ENCODE peak calls at places on chromosomes 7 and 10, in seven cellular contexts. F is effector CD8-positive, alpha-beta T cell; I is effector CD4-positive, alpha-beta T cell; B is skeletal muscle cell; V is right cardiac atrium; J is dermis blood vessel endothelial cell; P is OCI-LY7. R is an unnamed sample.
A peak's percentile ranks its signal among the peaks of the same experiment; 100 is the strongest.

GRCh38 chr10:86960003-86960862 is 1.8 kb downstream of the SNCG start:
- DNase-seq in I (no peak), P (peak; percentile 66), B (no peak), V (peak; percentile 73), F (no peak), J (peak; percentile 94), R (peak; percentile 76)

GRCh38 chr7:117597755-117598154 is 117.9 kb downstream of the CFTR start:
- DNase-seq in I (no peak), J (no peak), P (no peak), F (no peak), B (no peak), V (no peak), R (no peak)

GRCh38 chr10:12507165-12507870 is 158.0 kb downstream of the CAMK1D start:
- DNase-seq in V (no peak), P (no peak), F (no peak), B (no peak), J (no peak), I (no peak), R (peak; percentile 51)

GRCh38 chr10:93503075-93503474 is 6.7 kb downstream of the CEP55 start:
- DNase-seq in P (no peak), B (no peak), J (no peak), V (no peak), I (no peak), F (no peak), R (no peak)

GRCh38 chr7:139648941-139649425 is 125.5 kb downstream of the CLEC2L start:
- DNase-seq in P (peak; percentile 34), B (no peak), I (no peak), F (no peak), V (peak; percentile 31), J (peak; percentile 78), R (no peak)

GRCh38 chr7:68722044-68722443 is 876.2 kb upstream of the AUTS2 start:
- DNase-seq in J (no peak), B (no peak), V (no peak), F (no peak), I (no peak), P (no peak), R (no peak)

GRCh38 chr10:120556164-120556532 is 99.1 kb downstream of the PLPP4 start:
- DNase-seq in P (no peak), B (no peak), J (no peak), F (no peak), V (no peak), I (no peak), R (no peak)

GRCh38 chr7:30995541-30995940 is 31.8 kb downstream of the GHRHR start:
- DNase-seq in F (no peak), J (no peak), V (no peak), I (no peak), B (no peak), P (no peak), R (no peak)

GRCh38 chr10:123766761-123767160 is 100.6 kb downstream of the GPR26 start:
- DNase-seq in P (no peak), I (no peak), F (no peak), B (no peak), V (no peak), J (no peak), R (no peak)

GRCh38 chr7:36683695-36684357 is 40.5 kb downstream of the AOAH start:
- DNase-seq in I (no peak), B (no peak), V (no peak), P (no peak), J (no peak), F (no peak), R (no peak)

GRCh38 chr10:110798340-110798739 is 73.4 kb upstream of the PDCD4 start:
- DNase-seq in J (no peak), I (no peak), B (no peak), V (no peak), F (no peak), P (no peak), R (no peak)

GRCh38 chr7:142338633-142339501 is 81.0 kb upstream of the PRSS58 start:
- DNase-seq in P (no peak), J (no peak), F (no peak), I (peak; percentile 10), B (no peak), V (no peak), R (no peak)

GRCh38 chr10:33334839-33335549 is 527 bp upstream of the NRP1 start:
- DNase-seq in F (no peak), V (peak; percentile 82), J (peak; percentile 89), P (no peak), B (peak; percentile 91), I (no peak), R (peak; percentile 96)

GRCh38 chr10:103613616-103614015 is 120.1 kb downstream of the NEURL1 start:
- DNase-seq in J (no peak), V (no peak), I (no peak), B (no peak), P (no peak), F (no peak), R (no peak)

GRCh38 chr7:36906448-36906847 is 182.2 kb upstream of the AOAH start:
- DNase-seq in P (no peak), J (no peak), I (no peak), F (no peak), V (no peak), B (no peak), R (no peak)

GRCh38 chr7:146892151-146892550 is 775.5 kb downstream of the CNTNAP2 start:
- DNase-seq in V (no peak), J (no peak), I (no peak), B (no peak), F (no peak), P (no peak), R (no peak)

GRCh38 chr10:92052088-92052487 is 128.5 kb downstream of the BTAF1 start:
- DNase-seq in V (peak; percentile 44), I (no peak), B (no peak), P (no peak), F (no peak), J (no peak), R (no peak)

GRCh38 chr7:149081914-149082313 is 8.6 kb downstream of the ZNF786 start:
- DNase-seq in B (no peak), V (no peak), P (no peak), I (no peak), J (no peak), F (no peak), R (no peak)

GRCh38 chr7:8154290-8154689 is 107.7 kb downstream of the ICA1 start:
- DNase-seq in J (no peak), B (no peak), I (no peak), F (no peak), V (no peak), P (no peak), R (no peak)

GRCh38 chr10:101614957-101615759 is 27.0 kb downstream of the DPCD start:
- DNase-seq in F (no peak), B (no peak), I (no peak), P (no peak), J (no peak), V (no peak), R (peak; percentile 41)

GRCh38 chr7:1842321-1843221 is 172.5 kb downstream of the ELFN1 start:
- DNase-seq in I (no peak), J (no peak), P (no peak), V (peak; percentile 13), B (peak; percentile 15), F (no peak), R (peak; percentile 74)

GRCh38 chr10:13053794-13054462 is 46.0 kb upstream of the OPTN start:
- DNase-seq in V (no peak), P (no peak), I (no peak), B (no peak), F (no peak), J (no peak), R (no peak)

GRCh38 chr10:120979435-120980315 is 128.5 kb downstream of the WDR11 start:
- DNase-seq in I (no peak), J (peak; percentile 1), F (no peak), B (no peak), V (no peak), P (no peak), R (peak; percentile 84)

GRCh38 chr10:1715821-1716220 is 21.5 kb downstream of the ADARB2 start:
- DNase-seq in P (peak; percentile 52), J (no peak), V (no peak), F (no peak), B (no peak), I (no peak), R (no peak)

GRCh38 chr10:33697016-33697415 is 362.5 kb upstream of the NRP1 start:
- DNase-seq in V (no peak), I (no peak), B (no peak), P (no peak), F (no peak), J (no peak), R (no peak)

GRCh38 chr7:15178065-15178464 is 275.5 kb upstream of the DGKB start:
- DNase-seq in B (no peak), F (no peak), V (no peak), I (no peak), P (no peak), J (no peak), R (no peak)

GRCh38 chr7:32175099-32175498 is 104.9 kb upstream of the PDE1C start:
- DNase-seq in J (no peak), I (no peak), B (no peak), V (no peak), P (no peak), F (no peak), R (no peak)

GRCh38 chr7:25399000-25399750 is 170.9 kb upstream of the NPVF start:
- DNase-seq in F (no peak), J (no peak), I (no peak), B (no peak), V (no peak), P (no peak), R (no peak)

GRCh38 chr7:50738932-50739331 is 43.8 kb downstream of the GRB10 start:
- DNase-seq in F (no peak), J (no peak), I (no peak), B (no peak), V (no peak), P (no peak), R (no peak)

GRCh38 chr10:113381906-113382562 is 170.8 kb upstream of the HABP2 start:
- DNase-seq in F (no peak), J (peak; percentile 84), V (no peak), B (peak; percentile 27), I (no peak), P (peak; percentile 31), R (no peak)

GRCh38 chr7:90483236-90483635 is 13.8 kb downstream of the PTTG1IP2 start:
- DNase-seq in B (no peak), I (no peak), P (no peak), J (no peak), F (no peak), V (no peak), R (no peak)

GRCh38 chr7:50534690-50535290 is 30.4 kb downstream of the DDC start:
- DNase-seq in P (no peak), F (no peak), V (no peak), J (peak; percentile 94), B (peak; percentile 97), I (no peak), R (no peak)